ENCODE peak calls at places on chromosomes 3 and 15, in ten cellular contexts. One of them, this sample, is unnamed. For H3K27me3, the result is how much of the 10 kb centered on the place peaks cover.

GRCh38 chr3:145915787-145916186 is 245.2 kb downstream of the PLOD2 start:
- DNase-seq in esophagus squamous epithelium: no peak
- DNase-seq in GM23248: no peak
- DNase-seq in uterus: no peak
- DNase-seq in ovary: no peak
- DNase-seq in AG04450: no peak
- DNase-seq in right cardiac atrium: no peak
- DNase-seq in aorta: no peak
- DNase-seq in GM06990: no peak
- DNase-seq in lower lobe of right lung: no peak
- DNase-seq in this sample: no peak

GRCh38 chr3:114043205-114043604 is 13.1 kb downstream of the CCDC191 start:
- DNase-seq in GM06990: no peak
- DNase-seq in right cardiac atrium: no peak
- DNase-seq in GM23248: no peak
- DNase-seq in AG04450: no peak
- DNase-seq in lower lobe of right lung: no peak
- DNase-seq in aorta: no peak
- DNase-seq in uterus: no peak
- DNase-seq in esophagus squamous epithelium: no peak
- DNase-seq in ovary: no peak
- DNase-seq in this sample: no peak

GRCh38 chr3:160804762-160805161 is 48.7 kb downstream of the PPM1L start:
- DNase-seq in aorta: no peak
- DNase-seq in GM23248: peak
- DNase-seq in uterus: peak
- DNase-seq in ovary: peak
- DNase-seq in lower lobe of right lung: no peak
- DNase-seq in AG04450: no peak
- DNase-seq in GM06990: no peak
- DNase-seq in right cardiac atrium: peak
- DNase-seq in esophagus squamous epithelium: no peak
- DNase-seq in this sample: no peak

GRCh38 chr3:198092276-198092675 is 132.3 kb downstream of the LMLN start:
- DNase-seq in aorta: no peak
- DNase-seq in esophagus squamous epithelium: no peak
- DNase-seq in uterus: no peak
- DNase-seq in lower lobe of right lung: no peak
- DNase-seq in ovary: no peak
- DNase-seq in AG04450: no peak
- DNase-seq in GM23248: no peak
- DNase-seq in right cardiac atrium: no peak
- DNase-seq in GM06990: no peak
- DNase-seq in this sample: no peak

GRCh38 chr15:77696871-77697270 is 64.2 kb upstream of the LINGO1 start:
- DNase-seq in right cardiac atrium: no peak
- DNase-seq in uterus: no peak
- DNase-seq in aorta: no peak
- DNase-seq in AG04450: no peak
- DNase-seq in ovary: no peak
- DNase-seq in GM06990: no peak
- DNase-seq in GM23248: no peak
- DNase-seq in esophagus squamous epithelium: no peak
- DNase-seq in lower lobe of right lung: no peak
- DNase-seq in this sample: no peak

GRCh38 chr3:193932576-193932975 is 203.4 kb upstream of the HES1 start:
- DNase-seq in ovary: no peak
- DNase-seq in right cardiac atrium: no peak
- DNase-seq in uterus: no peak
- DNase-seq in GM06990: no peak
- DNase-seq in lower lobe of right lung: no peak
- DNase-seq in AG04450: no peak
- DNase-seq in GM23248: no peak
- DNase-seq in esophagus squamous epithelium: no peak
- DNase-seq in aorta: no peak
- DNase-seq in this sample: no peak

GRCh38 chr3:186620213-186621092 is 7.6 kb downstream of the AHSG start:
- DNase-seq in ovary: no peak
- DNase-seq in aorta: no peak
- DNase-seq in esophagus squamous epithelium: no peak
- DNase-seq in AG04450: no peak
- DNase-seq in GM23248: no peak
- DNase-seq in GM06990: no peak
- DNase-seq in lower lobe of right lung: no peak
- DNase-seq in right cardiac atrium: no peak
- DNase-seq in uterus: no peak
- DNase-seq in this sample: no peak

GRCh38 chr3:14428087-14429067 is 26.0 kb downstream of the SLC6A6 start:
- DNase-seq in AG04450: no peak
- DNase-seq in ovary: no peak
- DNase-seq in esophagus squamous epithelium: no peak
- DNase-seq in uterus: no peak
- DNase-seq in GM06990: peak
- DNase-seq in right cardiac atrium: peak
- DNase-seq in GM23248: no peak
- DNase-seq in lower lobe of right lung: no peak
- DNase-seq in aorta: no peak
- DNase-seq in this sample: no peak

GRCh38 chr3:83655083-83655482 is 1303.7 kb upstream of the CADM2 start:
- DNase-seq in uterus: no peak
- DNase-seq in AG04450: no peak
- DNase-seq in ovary: no peak
- DNase-seq in aorta: no peak
- DNase-seq in lower lobe of right lung: no peak
- DNase-seq in right cardiac atrium: no peak
- DNase-seq in GM06990: no peak
- DNase-seq in esophagus squamous epithelium: no peak
- DNase-seq in GM23248: no peak
- DNase-seq in this sample: no peak

GRCh38 chr3:9439331-9439730 is 41.9 kb downstream of the SETD5 start:
- DNase-seq in aorta: no peak
- DNase-seq in GM06990: no peak
- DNase-seq in right cardiac atrium: no peak
- DNase-seq in uterus: no peak
- DNase-seq in GM23248: peak
- DNase-seq in AG04450: no peak
- DNase-seq in lower lobe of right lung: no peak
- DNase-seq in esophagus squamous epithelium: no peak
- DNase-seq in ovary: no peak
- DNase-seq in this sample: no peak

GRCh38 chr3:8575364-8576104 is 69.1 kb downstream of the SSUH2 start:
- DNase-seq in right cardiac atrium: no peak
- DNase-seq in ovary: no peak
- DNase-seq in esophagus squamous epithelium: no peak
- DNase-seq in GM06990: no peak
- DNase-seq in AG04450: no peak
- DNase-seq in aorta: no peak
- DNase-seq in GM23248: peak
- DNase-seq in uterus: no peak
- DNase-seq in lower lobe of right lung: no peak
- DNase-seq in this sample: no peak

GRCh38 chr3:98185180-98185579 is 18.7 kb downstream of the OR5H15 start:
- DNase-seq in lower lobe of right lung: no peak
- DNase-seq in ovary: no peak
- DNase-seq in GM23248: peak
- DNase-seq in GM06990: no peak
- DNase-seq in aorta: no peak
- DNase-seq in right cardiac atrium: no peak
- DNase-seq in esophagus squamous epithelium: no peak
- DNase-seq in uterus: no peak
- DNase-seq in AG04450: no peak
- DNase-seq in this sample: no peak

GRCh38 chr15:59437777-59438574 is at the start of gene FAM81A:
- DNase-seq in esophagus squamous epithelium: no peak
- DNase-seq in GM23248: peak
- DNase-seq in aorta: peak
- DNase-seq in GM06990: peak
- DNase-seq in ovary: peak
- DNase-seq in lower lobe of right lung: peak
- DNase-seq in AG04450: no peak
- DNase-seq in uterus: peak
- DNase-seq in right cardiac atrium: peak
- DNase-seq in this sample: peak

GRCh38 chr3:37456791-37457190 is 282.4 kb upstream of the LRRFIP2 start:
- DNase-seq in aorta: no peak
- DNase-seq in uterus: no peak
- DNase-seq in ovary: no peak
- DNase-seq in right cardiac atrium: no peak
- DNase-seq in GM06990: no peak
- DNase-seq in AG04450: no peak
- DNase-seq in esophagus squamous epithelium: no peak
- DNase-seq in lower lobe of right lung: no peak
- DNase-seq in GM23248: no peak
- DNase-seq in this sample: no peak
- H3K4me3 ChIP-seq in aorta: no peak
- H3K4me3 ChIP-seq in uterus: no peak
- H3K4me3 ChIP-seq in ovary: no peak
- H3K4me3 ChIP-seq in right cardiac atrium: no peak
- H3K4me3 ChIP-seq in GM06990: no peak
- H3K4me3 ChIP-seq in AG04450: no peak
- H3K4me3 ChIP-seq in esophagus squamous epithelium: peak
- H3K4me3 ChIP-seq in lower lobe of right lung: no peak
- H3K4me3 ChIP-seq in GM23248: peak
- H3K4me3 ChIP-seq in this sample: no peak

DNA sequence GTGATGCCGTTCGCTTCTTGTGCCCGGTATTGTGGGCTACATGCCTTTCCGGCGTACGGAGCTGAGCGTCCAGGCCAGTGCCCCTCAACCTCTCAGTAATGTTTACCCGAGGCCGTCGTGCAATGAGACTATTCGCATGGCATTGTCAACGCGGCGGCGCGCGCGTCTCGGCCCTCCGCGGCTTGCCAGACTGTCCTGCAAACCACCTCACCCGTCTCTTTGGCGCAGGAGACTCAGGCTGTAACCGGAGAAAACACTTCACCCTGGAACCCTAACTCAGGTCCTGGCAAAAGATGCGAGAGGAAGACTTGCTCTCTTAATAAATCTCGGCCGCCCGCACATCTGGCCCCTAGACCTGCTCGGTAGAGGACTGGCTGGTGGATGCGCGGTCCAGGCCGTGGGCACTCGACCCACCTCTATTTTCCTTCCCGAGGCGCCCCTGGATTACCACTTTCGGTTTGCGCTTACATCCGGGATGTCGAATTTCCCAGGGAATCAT is 71.6 kb upstream of the POLG start:
- DNase-seq in right cardiac atrium: no peak
- DNase-seq in ovary: no peak
- DNase-seq in aorta: no peak
- DNase-seq in uterus: no peak
- DNase-seq in GM23248: no peak
- DNase-seq in AG04450: no peak
- DNase-seq in GM06990: no peak
- DNase-seq in esophagus squamous epithelium: no peak
- DNase-seq in lower lobe of right lung: no peak
- DNase-seq in this sample: no peak
- H3K27me3 ChIP-seq in right cardiac atrium: under half
- H3K27me3 ChIP-seq in ovary: under half
- H3K27me3 ChIP-seq in aorta: under half
- H3K27me3 ChIP-seq in uterus: half or more
- H3K27me3 ChIP-seq in GM23248: half or more
- H3K27me3 ChIP-seq in AG04450: half or more
- H3K27me3 ChIP-seq in GM06990: under half
- H3K27me3 ChIP-seq in esophagus squamous epithelium: half or more
- H3K27me3 ChIP-seq in lower lobe of right lung: half or more
- H3K27me3 ChIP-seq in this sample: under half

GRCh38 chr3:33658039-33658438 is 60.0 kb downstream of the CLASP2 start:
- DNase-seq in esophagus squamous epithelium: no peak
- DNase-seq in ovary: no peak
- DNase-seq in lower lobe of right lung: no peak
- DNase-seq in GM23248: no peak
- DNase-seq in aorta: no peak
- DNase-seq in right cardiac atrium: no peak
- DNase-seq in GM06990: no peak
- DNase-seq in uterus: no peak
- DNase-seq in AG04450: no peak
- DNase-seq in this sample: no peak

GRCh38 chr3:33663042-33663441 is 55.0 kb downstream of the CLASP2 start:
- DNase-seq in right cardiac atrium: no peak
- DNase-seq in ovary: no peak
- DNase-seq in GM23248: peak
- DNase-seq in GM06990: no peak
- DNase-seq in uterus: no peak
- DNase-seq in AG04450: no peak
- DNase-seq in esophagus squamous epithelium: no peak
- DNase-seq in aorta: no peak
- DNase-seq in lower lobe of right lung: no peak
- DNase-seq in this sample: no peak

GRCh38 chr3:33658971-33659848 is 58.8 kb downstream of the CLASP2 start:
- DNase-seq in GM06990: peak
- DNase-seq in lower lobe of right lung: peak
- DNase-seq in right cardiac atrium: peak
- DNase-seq in AG04450: peak
- DNase-seq in ovary: peak
- DNase-seq in aorta: peak
- DNase-seq in esophagus squamous epithelium: no peak
- DNase-seq in GM23248: peak
- DNase-seq in uterus: peak
- DNase-seq in this sample: peak

GRCh38 chr3:33664195-33664594 is 53.9 kb downstream of the CLASP2 start:
- DNase-seq in ovary: no peak
- DNase-seq in esophagus squamous epithelium: no peak
- DNase-seq in uterus: no peak
- DNase-seq in aorta: no peak
- DNase-seq in AG04450: peak
- DNase-seq in GM06990: no peak
- DNase-seq in lower lobe of right lung: no peak
- DNase-seq in GM23248: peak
- DNase-seq in right cardiac atrium: no peak
- DNase-seq in this sample: no peak

DNA sequence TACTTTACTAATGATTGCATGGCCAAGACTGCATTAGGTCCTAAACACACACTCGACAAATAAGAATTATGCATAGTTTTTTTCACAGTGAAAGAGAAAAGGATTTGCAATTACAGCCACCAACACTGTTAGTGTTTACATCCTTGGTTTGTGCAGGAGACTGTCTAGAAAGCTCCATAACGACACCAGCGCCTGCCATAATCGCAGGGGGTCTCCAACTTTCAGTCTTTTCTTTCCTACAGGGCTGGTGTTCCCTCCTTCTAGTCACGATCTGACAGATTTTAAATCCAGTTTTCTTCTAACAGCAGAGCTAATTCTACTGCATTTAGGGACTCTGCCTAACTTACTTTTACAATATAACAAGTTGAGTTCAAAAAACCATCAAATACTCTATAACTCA is 58.0 kb downstream of the CLASP2 start:
- DNase-seq in AG04450: no peak
- DNase-seq in uterus: no peak
- DNase-seq in GM23248: no peak
- DNase-seq in esophagus squamous epithelium: no peak
- DNase-seq in right cardiac atrium: no peak
- DNase-seq in GM06990: no peak
- DNase-seq in aorta: no peak
- DNase-seq in ovary: no peak
- DNase-seq in lower lobe of right lung: no peak
- DNase-seq in this sample: no peak
- H3K4me3 ChIP-seq in AG04450: peak
- H3K4me3 ChIP-seq in uterus: no peak
- H3K4me3 ChIP-seq in GM23248: peak
- H3K4me3 ChIP-seq in esophagus squamous epithelium: peak
- H3K4me3 ChIP-seq in right cardiac atrium: peak
- H3K4me3 ChIP-seq in GM06990: no peak
- H3K4me3 ChIP-seq in aorta: no peak
- H3K4me3 ChIP-seq in ovary: no peak
- H3K4me3 ChIP-seq in lower lobe of right lung: peak
- H3K4me3 ChIP-seq in this sample: no peak

GRCh38 chr3:172446198-172446597 is 2.1 kb downstream of the GHSR start:
- DNase-seq in lower lobe of right lung: no peak
- DNase-seq in ovary: no peak
- DNase-seq in esophagus squamous epithelium: no peak
- DNase-seq in aorta: no peak
- DNase-seq in AG04450: no peak
- DNase-seq in uterus: no peak
- DNase-seq in right cardiac atrium: no peak
- DNase-seq in GM23248: no peak
- DNase-seq in GM06990: no peak
- DNase-seq in this sample: no peak
- H3K27me3 ChIP-seq in lower lobe of right lung: half or more
- H3K27me3 ChIP-seq in ovary: under half
- H3K27me3 ChIP-seq in esophagus squamous epithelium: under half
- H3K27me3 ChIP-seq in aorta: under half
- H3K27me3 ChIP-seq in AG04450: under half
- H3K27me3 ChIP-seq in uterus: under half
- H3K27me3 ChIP-seq in right cardiac atrium: under half
- H3K27me3 ChIP-seq in GM23248: half or more
- H3K27me3 ChIP-seq in GM06990: under half
- H3K27me3 ChIP-seq in this sample: under half

This sample was measured in small intestine.